ENCODE peak calls at places on chromosomes 5 and 9, in four cellular contexts. O is spleen, T is A549, S is heart right ventricle. I is an unnamed sample. For H3K4me1, the result is how much of the 10 kb centered on the place peaks cover.

GRCh38 chr5:18314192-18314778 is 680.0 kb downstream of the TAF11L14 start:
- DNase-seq in O (no peak), T (peak), S (no peak), I (peak)

GRCh38 chr9:88538311-88539085 is 3.5 kb downstream of the NXNL2 start:
- DNase-seq in O (no peak), T (no peak), S (no peak), I (no peak)

GRCh38 chr9:113483676-113484257 is 20.2 kb downstream of the RGS3 start:
- DNase-seq in O (no peak), T (no peak), S (no peak), I (no peak)

GRCh38 chr5:17221843-17222614 is 4.6 kb downstream of the BASP1 start:
- DNase-seq in O (no peak), T (no peak), S (no peak), I (no peak)

GRCh38 chr9:131696163-131696439 is 43.8 kb downstream of the RAPGEF1 start:
- DNase-seq in O (no peak), T (no peak), S (no peak), I (no peak)

GRCh38 chr9:133709716-133710571 is 28.2 kb downstream of the SARDH start:
- DNase-seq in O (peak), T (no peak), S (no peak), I (no peak)

GRCh38 chr5:176161431-176161830 is 76.8 kb upstream of the SIMC1 start:
- DNase-seq in O (no peak), T (no peak), S (no peak), I (no peak)

GRCh38 chr5:73122875-73123810 is 2.8 kb downstream of the TMEM171 start:
- DNase-seq in O (no peak), T (no peak), S (no peak), I (no peak)

GRCh38 chr5:55187370-55187769 is 14.4 kb upstream of the CDC20B start:
- DNase-seq in O (no peak), T (peak), S (no peak), I (peak)

GRCh38 chr5:137320056-137321045 is 178.8 kb downstream of the SPOCK1 start:
- DNase-seq in O (no peak), T (peak), S (no peak), I (peak)

GRCh38 chr9:137454145-137454505 is 5.0 kb downstream of the NSMF start:
- DNase-seq in O (peak), T (no peak), S (peak), I (peak)

GRCh38 chr5:10307206-10308148 is at the start of gene CMBL:
- DNase-seq in O (peak), T (peak), S (peak), I (peak)

GRCh38 chr5:139862313-139862712 is 66.7 kb downstream of the PSD2 start:
- DNase-seq in O (no peak), T (no peak), S (no peak), I (no peak)

GRCh38 chr5:107553063-107553676 is 117.6 kb downstream of the EFNA5 start:
- DNase-seq in O (no peak), T (peak), S (no peak), I (no peak)

GRCh38 chr5:73947876-73948275 is 321.9 kb downstream of the ARHGEF28 start:
- DNase-seq in O (no peak), T (no peak), S (no peak), I (no peak)

GRCh38 chr5:40685952-40686351 is 6.2 kb downstream of the PTGER4 start:
- DNase-seq in O (no peak), T (no peak), S (no peak), I (no peak)

GRCh38 chr9:83385317-83385716 is 152.9 kb downstream of the FRMD3 start:
- DNase-seq in O (no peak), T (no peak), S (no peak), I (no peak)

GRCh38 chr9:114273461-114273881 is 49.4 kb upstream of the ORM1 start:
- DNase-seq in O (peak), T (no peak), S (no peak), I (no peak)

GRCh38 chr5:126488362-126489065 is 65.3 kb downstream of the GRAMD2B start:
- DNase-seq in O (no peak), T (no peak), S (no peak), I (no peak)

GRCh38 chr9:112819635-112820496 is 69.3 kb downstream of the SNX30 start:
- DNase-seq in O (no peak), T (peak), S (peak), I (peak)

GRCh38 chr9:2040828-2041227 is 25.7 kb downstream of the SMARCA2 start:
- DNase-seq in O (no peak), T (no peak), S (no peak), I (no peak)

GRCh38 chr5:151082976-151083651 is 2.3 kb upstream of the TNIP1 start:
- DNase-seq in O (peak), T (peak), S (no peak), I (peak)

GRCh38 chr5:54981928-54982327 is 3.5 kb downstream of the ESM1 start:
- DNase-seq in O (no peak), T (no peak), S (no peak), I (no peak)

GRCh38 chr9:116075191-116075590 is 78.4 kb upstream of the PAPPA start:
- DNase-seq in O (no peak), T (peak), S (no peak), I (no peak)

GRCh38 chr5:9776525-9776924 is 146.4 kb upstream of the TAS2R1 start:
- DNase-seq in O (no peak), T (no peak), S (no peak), I (no peak)

GRCh38 chr5:88680253-88681132 is 202.5 kb downstream of the MEF2C start:
- DNase-seq in O (peak), T (peak), S (peak), I (peak)

GRCh38 chr5:157384971-157385709 is 74.9 kb upstream of the NIPAL4 start:
- DNase-seq in O (no peak), T (peak), S (no peak), I (peak)

GRCh38 chr9:13993482-13994267 is 320.3 kb downstream of the NFIB start:
- DNase-seq in O (no peak), T (no peak), S (no peak), I (no peak)

GRCh38 chr9:123482295-123482970 is 126.4 kb downstream of the CRB2 start:
- DNase-seq in O (peak), T (no peak), S (no peak), I (peak)

GRCh38 chr5:12323637-12324229 is 419.5 kb upstream of the CTNND2 start:
- DNase-seq in O (no peak), T (no peak), S (no peak), I (no peak)

GRCh38 chr5:179879690-179880010 is 21.0 kb upstream of the MRNIP start:
- DNase-seq in O (peak), T (no peak), S (no peak), I (no peak)

GRCh38 chr9:89881431-89881830 is 276.6 kb downstream of the GADD45G start:
- DNase-seq in O (no peak), T (no peak), S (no peak), I (no peak)

GRCh38 chr9:19788614-19789271 is at the start of gene SLC24A2:
- DNase-seq in O (no peak), T (no peak), S (no peak), I (no peak)

GRCh38 chr9:5586391-5586802 is 42.5 kb upstream of the RIC1 start:
- DNase-seq in O (no peak), T (no peak), S (no peak), I (no peak)

GRCh38 chr5:32001722-32002121 is 172.4 kb downstream of the GOLPH3 start:
- DNase-seq in O (no peak), T (no peak), S (no peak), I (no peak)

GRCh38 chr5:164335837-164336236 is 830.4 kb downstream of the MAT2B start:
- DNase-seq in O (no peak), T (no peak), S (no peak), I (no peak)

GRCh38 chr5:43649256-43649655 is 46.3 kb downstream of the NNT start:
- DNase-seq in O (no peak), T (no peak), S (no peak), I (no peak)

GRCh38 chr5:56037531-56038010 is 42.8 kb upstream of the IL6ST start:
- DNase-seq in O (no peak), T (no peak), S (no peak), I (no peak)

DNA sequence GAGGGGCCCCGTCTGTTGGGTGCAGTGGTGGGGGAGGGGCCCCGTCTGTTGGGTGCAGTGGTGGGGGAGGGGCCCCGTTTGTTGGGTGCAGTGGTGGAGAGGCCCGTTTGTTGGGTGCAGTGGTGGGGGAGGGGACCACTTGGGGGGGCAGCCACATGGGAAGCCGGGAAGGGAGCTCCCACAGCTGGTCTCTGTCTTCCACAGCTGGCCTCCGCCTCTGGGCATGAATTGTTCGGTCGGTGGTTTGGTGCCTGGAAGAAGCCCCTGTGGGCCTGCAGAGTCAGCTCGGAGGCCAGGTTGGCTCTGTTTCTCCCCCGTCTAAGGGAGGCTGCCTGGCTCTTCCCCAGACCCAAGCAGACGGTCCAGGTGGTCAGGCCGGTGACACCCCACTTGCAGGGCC is 69.3 kb downstream of the COL5A1 start:
- DNase-seq in O (no peak), T (no peak), S (no peak), I (no peak)
- H3K4me1 ChIP-seq in O (under half), T (under half), S (half or more), I (under half)

DNA sequence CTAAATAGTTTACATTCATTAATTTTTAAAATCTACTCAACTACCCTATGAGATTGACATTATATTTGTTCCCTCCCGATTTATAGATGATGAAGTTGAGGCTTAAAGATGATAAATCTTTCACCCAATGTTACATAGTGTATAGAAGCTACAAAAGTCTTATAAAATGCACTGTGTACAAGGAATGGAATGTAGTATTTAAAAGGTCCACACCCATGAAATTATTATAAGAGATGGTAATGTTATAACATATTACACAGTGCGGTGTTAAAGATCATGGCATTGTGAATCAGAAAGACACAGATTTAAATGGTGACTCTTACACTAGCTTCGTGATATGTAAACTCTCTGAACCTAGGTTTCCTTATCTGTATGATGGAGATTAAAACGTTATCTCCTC is 141.5 kb upstream of the CHD1 start:
- DNase-seq in O (no peak), T (no peak), S (no peak), I (no peak)
- H3K4me1 ChIP-seq in O (under half), T (under half), S (under half), I (under half)

GRCh38 chr9:108618906-108619550 is 236.8 kb downstream of the ACTL7B start:
- DNase-seq in O (no peak), T (no peak), S (no peak), I (no peak)
- H3K4me1 ChIP-seq in O (under half), T (under half), S (under half), I (under half)

DNA sequence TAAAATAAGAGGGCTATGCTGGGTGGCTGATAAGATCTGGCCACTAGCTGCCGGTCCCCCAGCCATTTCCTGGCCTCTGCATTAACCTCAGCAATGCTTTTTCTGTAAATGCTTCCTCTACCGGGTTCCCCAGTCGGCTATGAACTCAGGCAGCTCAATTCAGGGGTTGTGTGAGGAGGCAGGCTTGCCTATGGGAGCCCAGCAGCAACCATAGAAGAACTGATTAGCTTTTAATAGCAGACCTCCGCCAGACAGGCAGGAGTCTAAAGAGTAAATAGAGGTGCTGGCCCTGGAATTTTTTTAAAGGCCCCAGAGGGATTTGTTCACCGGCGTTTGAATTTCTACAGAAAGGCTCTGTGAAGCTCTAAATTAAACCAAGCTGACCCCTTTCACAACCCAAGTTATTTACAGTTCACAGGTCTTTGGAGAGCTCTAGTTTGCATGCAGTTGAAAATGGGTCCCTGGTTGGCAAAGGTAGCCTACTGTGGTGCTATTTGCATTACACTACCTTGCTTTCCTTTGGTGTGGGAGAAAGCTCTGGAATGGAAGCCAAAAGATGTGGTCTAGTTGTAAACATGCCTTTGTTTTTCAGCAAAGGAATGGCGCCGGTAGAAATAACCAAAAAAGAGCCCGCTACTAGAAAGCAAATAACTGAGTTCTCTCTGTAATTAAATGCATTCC is 289.7 kb upstream of the SEMA6A start:
- DNase-seq in O (no peak), T (no peak), S (no peak), I (no peak)
- H3K4me1 ChIP-seq in O (under half), T (under half), S (under half), I (under half)

GRCh38 chr5:149143470-149143869 is 2.2 kb downstream of the ABLIM3 start:
- DNase-seq in O (no peak), T (no peak), S (no peak), I (no peak)
- H3K4me1 ChIP-seq in O (under half), T (under half), S (half or more), I (under half)

I was measured in small intestine.